ENCODE peak calls at places on chromosomes 6 and 20, in seven cellular contexts. J is heart right ventricle, R is epithelial cell of proximal tubule, W is transverse colon, Q is mucosa of descending colon, A is foreskin fibroblast, Z is ovary. X is an unnamed sample.
A peak's percentile ranks its signal among the peaks of the same experiment; 100 is the strongest.

GRCh38 chr20:9093203-9093962 is 24.5 kb downstream of the PLCB4 start:
- DNase-seq in Q (no peak), W (no peak), J (no peak), A (no peak), Z (no peak), R (no peak), X (peak; percentile 14)

GRCh38 chr20:19210426-19211155 is 1.9 kb upstream of the SLC24A3 start:
- DNase-seq in Z (no peak), W (no peak), J (no peak), Q (no peak), A (peak; percentile 80), R (no peak), X (peak; percentile 42)

GRCh38 chr6:69868252-69868804 is 2.0 kb downstream of the COL19A1 start:
- DNase-seq in W (no peak), R (no peak), J (no peak), Z (no peak), A (no peak), Q (no peak), X (no peak)

GRCh38 chr20:63366658-63367360 is 5.7 kb upstream of the CHRNA4 start:
- DNase-seq in Q (no peak), J (peak; percentile 11), W (no peak), Z (no peak), A (no peak), R (no peak), X (no peak)

GRCh38 chr20:48951041-48951440 is 29.5 kb downstream of the ARFGEF2 start:
- DNase-seq in W (no peak), J (no peak), Q (no peak), Z (no peak), A (no peak), R (no peak), X (no peak)

GRCh38 chr6:148440877-148441453 is 98.3 kb downstream of the SASH1 start:
- DNase-seq in R (peak; percentile 85), W (peak; percentile 30), Z (peak; percentile 51), A (peak; percentile 94), Q (no peak), J (peak; percentile 47), X (peak; percentile 98)

GRCh38 chr6:149129401-149130077 is 188.0 kb upstream of the TAB2 start:
- DNase-seq in Z (no peak), Q (no peak), A (peak; percentile 86), W (no peak), J (no peak), R (peak; percentile 76), X (peak; percentile 84)

GRCh38 chr6:168658059-168658458 is 217.1 kb downstream of the SMOC2 start:
- DNase-seq in A (no peak), J (no peak), R (no peak), Q (no peak), W (no peak), Z (no peak), X (no peak)

GRCh38 chr20:44646641-44647274 is 4.7 kb downstream of the ADA start:
- DNase-seq in J (no peak), Q (no peak), R (no peak), Z (no peak), W (peak; percentile 36), A (peak; percentile 70), X (peak; percentile 34)

GRCh38 chr6:137892271-137892708 is 25.2 kb downstream of the TNFAIP3 start:
- DNase-seq in R (no peak), Z (no peak), J (no peak), A (peak; percentile 90), Q (no peak), W (no peak), X (peak; percentile 51)

GRCh38 chr6:18507018-18507415 is 119.9 kb downstream of the RNF144B start:
- DNase-seq in Z (no peak), R (no peak), W (no peak), J (no peak), Q (no peak), A (no peak), X (no peak)

GRCh38 chr6:165624871-165625639 is 38.0 kb downstream of the PDE10A start:
- DNase-seq in J (no peak), Q (no peak), R (no peak), Z (no peak), A (no peak), W (no peak), X (no peak)

GRCh38 chr20:37282558-37282957 is 6.9 kb upstream of the MANBAL start:
- DNase-seq in R (no peak), A (peak; percentile 89), W (peak; percentile 19), Z (no peak), J (no peak), Q (no peak), X (peak; percentile 80)

GRCh38 chr20:17863577-17864292 is 104.9 kb downstream of the SNX5 start:
- DNase-seq in A (no peak), Q (peak; percentile 75), R (no peak), Z (peak; percentile 78), J (peak; percentile 48), W (peak; percentile 87), X (no peak)

GRCh38 chr6:99219788-99220187 is 129.7 kb downstream of the FAXC start:
- DNase-seq in Z (no peak), J (no peak), R (no peak), A (no peak), Q (no peak), W (no peak), X (no peak)

GRCh38 chr6:165317723-165318122 is 8.3 kb upstream of the C6orf118 start:
- DNase-seq in A (no peak), W (no peak), Z (no peak), R (no peak), Q (no peak), J (no peak), X (no peak)

GRCh38 chr6:44192428-44193041 is 24.2 kb upstream of the MYMX start:
- DNase-seq in W (no peak), J (no peak), A (no peak), Q (no peak), R (no peak), Z (no peak), X (no peak)

GRCh38 chr6:137115653-137116052 is 57.8 kb downstream of the IL22RA2 start:
- DNase-seq in A (no peak), Z (no peak), J (no peak), W (no peak), Q (no peak), R (no peak), X (no peak)

GRCh38 chr20:31605902-31606677 is 1.0 kb downstream of the ID1 start:
- DNase-seq in R (no peak), Q (peak; percentile 66), Z (peak; percentile 59), J (peak; percentile 37), W (peak; percentile 57), A (peak; percentile 65), X (peak; percentile 34)

GRCh38 chr6:38852215-38852614 is 137.1 kb downstream of the DNAH8 start:
- DNase-seq in Q (no peak), W (no peak), R (no peak), Z (no peak), J (no peak), A (no peak), X (no peak)

GRCh38 chr6:156833755-156834154 is 56.6 kb downstream of the ARID1B start:
- DNase-seq in A (no peak), W (no peak), Z (no peak), Q (no peak), R (no peak), J (no peak), X (no peak)

DNA sequence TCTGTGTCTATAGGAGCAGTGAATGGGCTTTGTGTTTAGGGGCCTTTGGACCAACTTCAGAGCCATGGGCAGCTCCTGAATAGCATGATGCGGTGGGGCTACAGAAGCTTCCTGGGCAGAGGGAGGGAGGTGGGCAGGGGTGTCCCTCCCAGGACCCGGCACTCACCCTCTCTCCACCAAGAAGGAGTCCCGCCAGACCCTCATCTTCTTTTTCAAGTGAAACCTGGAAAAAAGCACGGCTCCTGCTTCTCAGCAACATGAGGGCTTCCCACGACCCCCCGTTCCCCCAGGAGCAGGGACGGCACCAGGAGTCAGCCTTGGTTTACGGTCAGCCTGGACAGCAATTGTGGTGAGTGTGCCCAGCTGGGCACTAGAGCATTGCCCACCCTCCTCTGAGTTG is 108.4 kb downstream of the SULF2 start:
- DNase-seq in R (no peak), Q (no peak), Z (peak; percentile 13), W (no peak), J (no peak), A (no peak), X (no peak)
- TF ChIP-seq CTCF in R (no peak), Q (no peak), Z (no peak), W (no peak), J (no peak), A (no peak), X (no peak)

GRCh38 chr6:143163621-143164020 is 102.9 kb downstream of the AIG1 start:
- DNase-seq in W (no peak), R (no peak), Z (no peak), A (no peak), Q (no peak), J (no peak), X (no peak)
- H3K4me3 ChIP-seq in W (no peak overlapping the region), R (no peak overlapping the region), Z (no peak overlapping the region), A (no peak overlapping the region), Q (no peak overlapping the region), J (no peak overlapping the region), X (no peak overlapping the region)

DNA sequence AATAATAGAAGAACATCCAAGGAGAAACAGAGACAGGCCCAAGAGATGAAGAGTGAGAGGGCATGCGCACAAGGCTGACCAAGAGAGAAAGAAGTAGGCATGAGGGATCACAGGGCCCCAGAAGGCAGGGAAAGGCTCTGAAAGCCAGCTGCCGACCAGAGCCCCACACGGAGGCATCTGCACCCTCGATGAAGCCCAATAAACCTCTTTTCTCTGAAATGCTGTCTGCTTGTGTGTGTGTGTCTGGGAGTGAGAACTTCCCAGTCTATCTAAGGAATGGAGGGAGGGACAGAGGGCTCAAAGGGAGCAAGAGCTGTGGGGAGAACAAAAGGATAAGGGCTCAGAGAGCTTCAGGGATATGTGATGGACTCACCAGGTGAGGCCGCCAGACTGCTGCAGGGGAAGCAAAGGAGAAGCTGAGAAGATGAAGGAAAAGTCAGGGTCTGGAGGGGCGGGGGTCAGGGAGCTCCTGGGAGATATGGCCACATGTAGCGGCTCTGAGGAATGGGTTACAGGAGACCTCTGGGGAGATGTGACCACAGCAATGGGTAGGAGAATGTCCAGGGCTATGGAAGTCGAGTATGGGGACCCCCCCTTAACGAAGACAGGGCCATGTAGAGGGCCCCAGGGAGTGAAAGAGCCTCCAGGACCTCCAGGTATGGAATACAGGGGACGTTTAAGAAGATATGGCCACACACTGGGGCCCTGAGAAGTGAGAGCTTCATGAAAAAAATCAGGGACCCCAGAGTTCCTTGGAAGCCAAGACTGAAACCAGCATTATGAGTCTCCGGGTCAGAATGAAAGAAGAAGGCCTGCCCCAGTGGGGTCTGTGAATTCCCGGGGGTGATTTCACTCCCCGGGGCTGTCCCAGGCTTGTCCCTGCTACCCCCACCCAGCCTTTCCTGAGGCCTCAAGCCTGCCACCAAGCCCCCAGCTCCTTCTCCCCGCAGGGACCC is 981 bp upstream of the TNF start:
- DNase-seq in A (no peak), R (no peak), W (no peak), Z (no peak), Q (no peak), J (no peak), X (no peak)
- TF ChIP-seq CTCF in A (no peak), R (peak; percentile 6), W (no peak), Z (no peak), Q (no peak), J (no peak), X (no peak)

GRCh38 chr20:39446397-39446796 is 484.3 kb downstream of the DHX35 start:
- DNase-seq in Z (no peak), Q (no peak), W (no peak), A (no peak), R (no peak), J (no peak), X (no peak)

GRCh38 chr20:39453890-39454289 is 491.7 kb downstream of the DHX35 start:
- DNase-seq in A (no peak), R (no peak), Z (no peak), J (no peak), W (no peak), Q (no peak), X (no peak)

GRCh38 chr20:39452583-39453193 is 490.5 kb downstream of the DHX35 start:
- DNase-seq in R (no peak), J (no peak), Z (no peak), W (no peak), A (no peak), Q (no peak), X (no peak)

GRCh38 chr20:39451386-39451785 is 489.2 kb downstream of the DHX35 start:
- DNase-seq in R (no peak), J (no peak), W (no peak), Q (no peak), A (no peak), Z (no peak), X (no peak)
- H3K4me3 ChIP-seq in R (no peak overlapping the region), J (no peak overlapping the region), W (no peak overlapping the region), Q (no peak overlapping the region), A (no peak overlapping the region), Z (no peak overlapping the region), X (no peak overlapping the region)